ENCODE peak calls at places on chromosomes 6 and 20, in nine cellular contexts. P, Z, M, J, H, D, R, I and C are unnamed samples.
A peak's percentile ranks its signal among the peaks of the same experiment; 100 is the strongest.

GRCh38 chr6:25085761-25086160 is 150.0 kb upstream of the RIPOR2 start:
- DNase-seq in P (no peak), Z (no peak), M (no peak), J (peak; percentile 10), H (no peak), D (no peak), R (peak; percentile 51), I (peak; percentile 25), C (no peak)

GRCh38 chr6:51541847-51542246 is 545.6 kb downstream of the PKHD1 start:
- DNase-seq in P (no peak), Z (no peak), M (no peak), J (no peak), H (no peak), D (no peak), R (peak; percentile 3), I (no peak), C (no peak)

GRCh38 chr20:23086056-23086551 is at the start of gene CD93:
- DNase-seq in P (no peak), Z (no peak), M (no peak), J (no peak), H (no peak), D (peak; percentile 56), R (peak; percentile 86), I (no peak), C (no peak)

GRCh38 chr20:1282966-1283365 is 16.9 kb downstream of the SNPH start:
- DNase-seq in P (no peak), Z (peak; percentile 28), M (no peak), J (no peak), H (no peak), D (no peak), R (no peak), I (no peak), C (no peak)

GRCh38 chr20:32036716-32037355 is 15.2 kb upstream of the HCK start:
- DNase-seq in P (no peak), Z (no peak), M (no peak), J (no peak), H (no peak), D (no peak), R (peak; percentile 57), I (no peak), C (no peak)

GRCh38 chr20:17680836-17681740 is 954 bp downstream of the RRBP1 start:
- DNase-seq in P (no peak), Z (peak; percentile 93), M (peak; percentile 15), J (peak; percentile 96), H (no peak), D (peak; percentile 86), R (peak; percentile 84), I (peak; percentile 71), C (peak; percentile 86)

GRCh38 chr6:71808865-71809264 is 77.5 kb upstream of the RIMS1 start:
- DNase-seq in P (no peak), Z (no peak), M (no peak), J (no peak), H (no peak), D (no peak), R (no peak), I (no peak), C (no peak)

GRCh38 chr20:24584538-24585356 is 115.3 kb downstream of the SYNDIG1 start:
- DNase-seq in P (no peak), Z (no peak), M (no peak), J (no peak), H (peak; percentile 23), D (no peak), R (no peak), I (no peak), C (no peak)

GRCh38 chr6:33599413-33599911 is 19.4 kb upstream of the BAK1 start:
- DNase-seq in P (no peak), Z (no peak), M (no peak), J (no peak), H (no peak), D (no peak), R (no peak), I (no peak), C (no peak)

GRCh38 chr6:7238900-7239589 is 74.0 kb downstream of the SSR1 start:
- DNase-seq in P (no peak), Z (peak; percentile 96), M (peak; percentile 28), J (peak; percentile 78), H (no peak), D (peak; percentile 96), R (peak; percentile 86), I (peak; percentile 88), C (peak; percentile 67)

GRCh38 chr6:2857580-2858337 is 16.1 kb upstream of the SERPINB1 start:
- DNase-seq in P (no peak), Z (no peak), M (no peak), J (peak; percentile 57), H (no peak), D (peak; percentile 88), R (peak; percentile 63), I (peak; percentile 66), C (no peak)

GRCh38 chr6:50699086-50699886 is 14.0 kb upstream of the TFAP2D start:
- DNase-seq in P (no peak), Z (peak; percentile 80), M (no peak), J (no peak), H (no peak), D (no peak), R (peak; percentile 6), I (no peak), C (no peak)

GRCh38 chr20:53672484-53673129 is 79.0 kb upstream of the ZNF217 start:
- DNase-seq in P (no peak), Z (no peak), M (no peak), J (no peak), H (no peak), D (no peak), R (no peak), I (no peak), C (no peak)

GRCh38 chr6:166439366-166440091 is 56.8 kb upstream of the MPC1 start:
- DNase-seq in P (no peak), Z (no peak), M (no peak), J (no peak), H (no peak), D (no peak), R (no peak), I (no peak), C (no peak)

GRCh38 chr6:108277831-108278230 is 17.0 kb upstream of the SNX3 start:
- DNase-seq in P (no peak), Z (no peak), M (no peak), J (no peak), H (no peak), D (no peak), R (peak; percentile 30), I (no peak), C (no peak)

GRCh38 chr6:96853083-96853482 is 15.8 kb upstream of the GPR63 start:
- DNase-seq in P (no peak), Z (no peak), M (no peak), J (no peak), H (no peak), D (no peak), R (no peak), I (no peak), C (no peak)

GRCh38 chr6:54847799-54848597 is 1.4 kb downstream of the FAM83B start:
- DNase-seq in P (peak; percentile 11), Z (peak; percentile 49), M (no peak), J (no peak), H (no peak), D (no peak), R (no peak), I (no peak), C (no peak)

DNA sequence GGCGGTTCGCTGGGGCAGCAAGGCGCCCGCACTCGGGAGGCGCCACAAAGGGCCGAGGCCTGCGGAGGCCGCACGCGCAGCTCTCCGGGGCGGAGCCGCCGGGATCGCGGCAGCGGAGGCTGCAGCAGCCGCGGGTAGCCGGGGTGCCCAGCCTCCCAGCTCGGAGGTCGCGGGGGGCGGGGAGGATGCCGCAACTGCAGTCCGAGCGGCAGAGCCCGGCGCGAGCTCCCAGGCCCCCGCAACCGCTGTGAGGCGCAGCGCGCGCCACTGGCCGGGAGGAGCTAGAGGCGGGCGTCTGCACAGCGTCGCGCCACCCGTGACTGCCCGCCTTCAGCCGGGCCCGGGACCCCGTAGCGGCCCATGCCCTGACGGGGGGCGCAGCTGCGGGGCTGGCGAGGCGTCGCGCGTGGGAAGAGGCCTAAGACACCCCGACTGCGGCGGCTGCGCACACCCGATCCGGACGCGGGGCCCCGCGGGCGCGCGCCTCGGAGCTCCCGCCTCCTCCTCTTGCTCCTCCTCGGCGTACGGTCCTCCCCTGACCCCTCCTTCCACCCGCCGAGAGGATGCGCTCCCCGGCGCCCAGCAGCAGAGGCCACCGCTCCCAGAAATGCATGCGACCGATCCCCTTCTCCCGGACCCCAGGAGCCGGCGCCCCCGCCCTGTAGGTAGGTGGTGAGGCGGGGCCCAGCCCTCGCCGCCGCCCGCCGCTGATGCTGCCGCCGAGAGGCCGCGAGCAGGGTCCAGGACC is at the start of gene NCOA7:
- DNase-seq in P (no peak), Z (peak; percentile 90), M (peak; percentile 38), J (peak; percentile 89), H (no peak), D (peak; percentile 77), R (peak; percentile 85), I (peak; percentile 74), C (peak; percentile 56)
- TF ChIP-seq CTCF in P (no peak), Z (no peak), M (peak; percentile 10), J (no peak), H (peak; percentile 11), D (peak; percentile 21), R (peak; percentile 2), I (peak; percentile 24), C (no peak)

DNA sequence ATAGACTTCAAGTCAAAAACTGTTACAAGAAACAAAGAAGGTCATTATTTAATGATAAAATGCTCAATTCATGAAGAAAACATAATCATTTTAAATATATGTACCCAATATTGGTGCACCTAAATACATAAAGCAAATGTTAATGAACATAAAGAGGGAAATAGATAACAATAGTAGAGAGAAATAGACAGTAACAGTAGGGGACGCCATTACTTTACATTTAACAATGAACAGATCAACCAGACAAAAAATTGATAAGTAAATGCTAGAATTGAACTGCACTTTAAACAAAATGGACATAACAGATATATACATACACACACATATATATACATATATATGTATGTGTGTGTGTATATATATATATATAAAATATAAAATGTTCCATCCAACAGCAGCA is 37.4 kb downstream of the IL22RA2 start:
- DNase-seq in P (no peak), Z (no peak), M (no peak), J (no peak), H (no peak), D (no peak), R (peak; percentile 57), I (no peak), C (no peak)
- TF ChIP-seq CTCF in P (peak; percentile 32), Z (no peak), M (no peak), J (no peak), H (no peak), D (no peak), R (peak; percentile 20), I (peak; percentile 48), C (no peak)

DNA sequence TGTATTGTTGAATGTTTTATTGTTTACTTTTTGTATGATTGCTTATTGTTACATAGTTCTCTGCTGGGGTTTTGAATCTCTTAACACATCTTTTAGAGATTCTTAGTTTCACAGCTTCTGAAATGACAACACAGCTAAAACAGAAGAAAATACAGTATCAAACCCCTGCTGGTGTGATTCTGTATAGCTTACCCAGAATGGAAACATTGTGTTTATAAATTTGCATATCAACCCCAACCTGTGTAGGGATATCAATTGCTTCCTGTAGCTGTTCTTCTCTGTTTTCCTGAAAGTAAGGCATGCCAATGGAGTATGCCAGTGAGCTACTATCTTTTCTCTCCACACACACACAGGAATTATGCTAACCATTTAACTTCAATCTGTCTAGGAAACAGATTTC is 64.3 kb upstream of the ID4 start:
- DNase-seq in P (no peak), Z (no peak), M (no peak), J (no peak), H (no peak), D (no peak), R (no peak), I (no peak), C (no peak)
- TF ChIP-seq CTCF in P (peak; percentile 8), Z (peak; percentile 61), M (no peak), J (no peak), H (no peak), D (no peak), R (no peak), I (no peak), C (no peak)

GRCh38 chr6:158718431-158719126 is 68.7 kb downstream of the SYTL3 start:
- DNase-seq in P (no peak), Z (peak; percentile 93), M (no peak), J (no peak), H (no peak), D (peak; percentile 47), R (peak; percentile 62), I (no peak), C (peak; percentile 42)
- TF ChIP-seq CTCF in P (peak; percentile 57), Z (peak; percentile 97), M (peak; percentile 42), J (no peak), H (peak; percentile 56), D (peak; percentile 26), R (peak; percentile 82), I (peak; percentile 79), C (peak; percentile 90)